ENCODE peak calls at places on chromosome 14, in eight cellular contexts. One of them, this sample, is unnamed.

GRCh38 chr14:31291210-31291609 is 83.6 kb upstream of the HECTD1 start:
- DNase-seq in GOT3: no peak
- DNase-seq in HCEC 1CT: peak; percentile 24
- DNase-seq in nucleus accumbens: no peak
- DNase-seq in stomach: no peak
- DNase-seq in left ventricle myocardium inferior: no peak
- DNase-seq in lower lobe of right lung: no peak
- DNase-seq in aorta: no peak
- DNase-seq in this sample: no peak

GRCh38 chr14:78202976-78203375 is 32.8 kb downstream of the NRXN3 start:
- DNase-seq in HCEC 1CT: no peak
- DNase-seq in GOT3: no peak
- DNase-seq in lower lobe of right lung: no peak
- DNase-seq in aorta: no peak
- DNase-seq in left ventricle myocardium inferior: no peak
- DNase-seq in nucleus accumbens: no peak
- DNase-seq in stomach: no peak
- DNase-seq in this sample: peak; percentile 92

GRCh38 chr14:99576304-99576703 is 27.7 kb downstream of the CCDC85C start:
- DNase-seq in aorta: no peak
- DNase-seq in stomach: no peak
- DNase-seq in GOT3: no peak
- DNase-seq in lower lobe of right lung: no peak
- DNase-seq in left ventricle myocardium inferior: no peak
- DNase-seq in nucleus accumbens: no peak
- DNase-seq in HCEC 1CT: no peak
- DNase-seq in this sample: no peak

GRCh38 chr14:33057585-33057984 is 118.9 kb downstream of the NPAS3 start:
- DNase-seq in GOT3: no peak
- DNase-seq in lower lobe of right lung: no peak
- DNase-seq in nucleus accumbens: no peak
- DNase-seq in left ventricle myocardium inferior: no peak
- DNase-seq in aorta: no peak
- DNase-seq in stomach: no peak
- DNase-seq in HCEC 1CT: no peak
- DNase-seq in this sample: no peak

GRCh38 chr14:22039938-22040780 is 366.5 kb upstream of the OR4E1 start:
- DNase-seq in HCEC 1CT: no peak
- DNase-seq in left ventricle myocardium inferior: no peak
- DNase-seq in nucleus accumbens: no peak
- DNase-seq in GOT3: no peak
- DNase-seq in stomach: no peak
- DNase-seq in aorta: no peak
- DNase-seq in lower lobe of right lung: no peak
- DNase-seq in this sample: no peak

GRCh38 chr14:54493293-54493692 is 4.5 kb upstream of the GMFB start:
- DNase-seq in lower lobe of right lung: no peak
- DNase-seq in HCEC 1CT: no peak
- DNase-seq in nucleus accumbens: no peak
- DNase-seq in aorta: no peak
- DNase-seq in GOT3: no peak
- DNase-seq in left ventricle myocardium inferior: no peak
- DNase-seq in stomach: no peak
- DNase-seq in this sample: no peak

GRCh38 chr14:55446127-55446736 is 5.8 kb upstream of the TBPL2 start:
- DNase-seq in aorta: no peak
- DNase-seq in HCEC 1CT: peak; percentile 75
- DNase-seq in stomach: peak; percentile 53
- DNase-seq in nucleus accumbens: no peak
- DNase-seq in lower lobe of right lung: no peak
- DNase-seq in GOT3: no peak
- DNase-seq in left ventricle myocardium inferior: no peak
- DNase-seq in this sample: peak; percentile 81

GRCh38 chr14:60760648-60761364 is 26.2 kb downstream of the MNAT1 start:
- DNase-seq in stomach: no peak
- DNase-seq in GOT3: no peak
- DNase-seq in HCEC 1CT: no peak
- DNase-seq in aorta: no peak
- DNase-seq in left ventricle myocardium inferior: no peak
- DNase-seq in nucleus accumbens: no peak
- DNase-seq in lower lobe of right lung: no peak
- DNase-seq in this sample: peak; percentile 70

GRCh38 chr14:24329736-24330135 is 5.1 kb downstream of the ADCY4 start:
- DNase-seq in left ventricle myocardium inferior: no peak
- DNase-seq in lower lobe of right lung: peak; percentile 91
- DNase-seq in stomach: peak; percentile 62
- DNase-seq in aorta: peak; percentile 77
- DNase-seq in GOT3: no peak
- DNase-seq in nucleus accumbens: no peak
- DNase-seq in HCEC 1CT: no peak
- DNase-seq in this sample: no peak

GRCh38 chr14:68424443-68425172 is 368.3 kb downstream of the ZFP36L1 start:
- DNase-seq in HCEC 1CT: no peak
- DNase-seq in GOT3: no peak
- DNase-seq in lower lobe of right lung: no peak
- DNase-seq in stomach: no peak
- DNase-seq in nucleus accumbens: no peak
- DNase-seq in aorta: no peak
- DNase-seq in left ventricle myocardium inferior: no peak
- DNase-seq in this sample: no peak

GRCh38 chr14:75926431-75926830 is 55.4 kb downstream of the TGFB3 start:
- DNase-seq in aorta: no peak
- DNase-seq in stomach: no peak
- DNase-seq in GOT3: no peak
- DNase-seq in left ventricle myocardium inferior: no peak
- DNase-seq in nucleus accumbens: no peak
- DNase-seq in HCEC 1CT: no peak
- DNase-seq in lower lobe of right lung: no peak
- DNase-seq in this sample: no peak

GRCh38 chr14:98136019-98136418 is 1136.0 kb downstream of the BCL11B start:
- DNase-seq in GOT3: no peak
- DNase-seq in left ventricle myocardium inferior: no peak
- DNase-seq in stomach: no peak
- DNase-seq in HCEC 1CT: no peak
- DNase-seq in lower lobe of right lung: no peak
- DNase-seq in nucleus accumbens: no peak
- DNase-seq in aorta: no peak
- DNase-seq in this sample: no peak